ENCODE peak calls at places on chromosomes 2 and 18, in seven cellular contexts. One of them, this sample, is unnamed.
A peak's percentile ranks its signal among the peaks of the same experiment; 100 is the strongest.

GRCh38 chr2:159684796-159685195 is 27.5 kb upstream of the MARCHF7 start:
- DNase-seq in neural progenitor cell: no peak
- DNase-seq in GM04504: no peak
- DNase-seq in amygdala: no peak
- DNase-seq in epithelial cell of esophagus: peak; percentile 82
- DNase-seq in NCI-H1105: no peak
- DNase-seq in NCI-H1092 treated with DMSO at 0.1 percent for 48 hours: no peak
- DNase-seq in this sample: no peak

GRCh38 chr2:19893520-19894134 is 8.2 kb downstream of the TTC32 start:
- DNase-seq in amygdala: no peak
- DNase-seq in NCI-H1092 treated with DMSO at 0.1 percent for 48 hours: no peak
- DNase-seq in NCI-H1105: no peak
- DNase-seq in GM04504: peak; percentile 61
- DNase-seq in epithelial cell of esophagus: no peak
- DNase-seq in neural progenitor cell: no peak
- DNase-seq in this sample: no peak

GRCh38 chr2:126639276-126639675 is 16.7 kb upstream of the GYPC start:
- DNase-seq in GM04504: no peak
- DNase-seq in NCI-H1105: no peak
- DNase-seq in NCI-H1092 treated with DMSO at 0.1 percent for 48 hours: no peak
- DNase-seq in neural progenitor cell: no peak
- DNase-seq in amygdala: no peak
- DNase-seq in epithelial cell of esophagus: no peak
- DNase-seq in this sample: no peak

GRCh38 chr2:12717191-12717987 is 653 bp downstream of the TRIB2 start:
- DNase-seq in NCI-H1092 treated with DMSO at 0.1 percent for 48 hours: peak; percentile 79
- DNase-seq in epithelial cell of esophagus: peak; percentile 57
- DNase-seq in GM04504: no peak
- DNase-seq in neural progenitor cell: peak; percentile 88
- DNase-seq in NCI-H1105: peak; percentile 49
- DNase-seq in amygdala: no peak
- DNase-seq in this sample: peak; percentile 62

GRCh38 chr2:227308784-227309183 is 16.3 kb upstream of the MFF start:
- DNase-seq in GM04504: no peak
- DNase-seq in amygdala: no peak
- DNase-seq in NCI-H1105: no peak
- DNase-seq in epithelial cell of esophagus: peak; percentile 96
- DNase-seq in neural progenitor cell: no peak
- DNase-seq in NCI-H1092 treated with DMSO at 0.1 percent for 48 hours: no peak
- DNase-seq in this sample: no peak

GRCh38 chr18:49849331-49850217 is 36.2 kb upstream of the ACAA2 start:
- DNase-seq in epithelial cell of esophagus: peak; percentile 97
- DNase-seq in amygdala: no peak
- DNase-seq in NCI-H1105: peak; percentile 91
- DNase-seq in neural progenitor cell: peak; percentile 53
- DNase-seq in NCI-H1092 treated with DMSO at 0.1 percent for 48 hours: peak; percentile 52
- DNase-seq in GM04504: peak; percentile 66
- DNase-seq in this sample: peak; percentile 93

GRCh38 chr2:12506846-12507245 is 209.9 kb upstream of the TRIB2 start:
- DNase-seq in NCI-H1092 treated with DMSO at 0.1 percent for 48 hours: no peak
- DNase-seq in NCI-H1105: no peak
- DNase-seq in amygdala: no peak
- DNase-seq in epithelial cell of esophagus: no peak
- DNase-seq in neural progenitor cell: no peak
- DNase-seq in GM04504: no peak
- DNase-seq in this sample: no peak

GRCh38 chr2:76985387-76986136 is 536.6 kb downstream of the LRRTM4 start:
- DNase-seq in NCI-H1105: no peak
- DNase-seq in epithelial cell of esophagus: no peak
- DNase-seq in GM04504: no peak
- DNase-seq in amygdala: no peak
- DNase-seq in NCI-H1092 treated with DMSO at 0.1 percent for 48 hours: no peak
- DNase-seq in neural progenitor cell: peak; percentile 65
- DNase-seq in this sample: no peak

GRCh38 chr2:174835797-174836255 is 71.6 kb upstream of the CHRNA1 start:
- DNase-seq in NCI-H1092 treated with DMSO at 0.1 percent for 48 hours: no peak
- DNase-seq in neural progenitor cell: peak; percentile 64
- DNase-seq in epithelial cell of esophagus: peak; percentile 86
- DNase-seq in GM04504: peak; percentile 83
- DNase-seq in NCI-H1105: no peak
- DNase-seq in amygdala: no peak
- DNase-seq in this sample: no peak

GRCh38 chr2:5125017-5125730 is 567.0 kb upstream of the SOX11 start:
- DNase-seq in epithelial cell of esophagus: no peak
- DNase-seq in NCI-H1092 treated with DMSO at 0.1 percent for 48 hours: peak; percentile 17
- DNase-seq in neural progenitor cell: peak; percentile 76
- DNase-seq in GM04504: no peak
- DNase-seq in amygdala: no peak
- DNase-seq in NCI-H1105: peak; percentile 69
- DNase-seq in this sample: no peak

This sample was measured in Peyer's patch.